ENCODE peak calls at places on chromosome 1, in nine cellular contexts. One of them, this sample, is unnamed.

GRCh38 chr1:21552715-21553114 is 43.5 kb downstream of the ALPL start:
- DNase-seq in stimulated activated naive CD4-positive, alpha-beta T cell: no peak
- DNase-seq in NCI-H526 treated with DMSO at 0.1 percent for 48 hours: no peak
- DNase-seq in stimulated activated naive CD8-positive, alpha-beta T cell treated with anti-CD3 and anti-CD28 coated beads, Interleukin-15, amount 100 ng/mL, for 72 hours: no peak
- DNase-seq in transverse colon: no peak
- DNase-seq in nucleus accumbens: no peak
- DNase-seq in head of caudate nucleus: no peak
- DNase-seq in progenitor cell of endocrine pancreas: no peak
- DNase-seq in T follicular helper cell: no peak
- DNase-seq in this sample: no peak

GRCh38 chr1:230424440-230425251 is 1.5 kb downstream of the PGBD5 start:
- DNase-seq in head of caudate nucleus: no peak
- DNase-seq in T follicular helper cell: no peak
- DNase-seq in NCI-H526 treated with DMSO at 0.1 percent for 48 hours: peak
- DNase-seq in stimulated activated naive CD4-positive, alpha-beta T cell: no peak
- DNase-seq in stimulated activated naive CD8-positive, alpha-beta T cell treated with anti-CD3 and anti-CD28 coated beads, Interleukin-15, amount 100 ng/mL, for 72 hours: no peak
- DNase-seq in progenitor cell of endocrine pancreas: no peak
- DNase-seq in nucleus accumbens: no peak
- DNase-seq in transverse colon: no peak
- DNase-seq in this sample: no peak

GRCh38 chr1:6448749-6449631 is 17.0 kb downstream of the TNFRSF25 start:
- DNase-seq in progenitor cell of endocrine pancreas: peak
- DNase-seq in stimulated activated naive CD4-positive, alpha-beta T cell: peak
- DNase-seq in T follicular helper cell: no peak
- DNase-seq in head of caudate nucleus: peak
- DNase-seq in NCI-H526 treated with DMSO at 0.1 percent for 48 hours: peak
- DNase-seq in stimulated activated naive CD8-positive, alpha-beta T cell treated with anti-CD3 and anti-CD28 coated beads, Interleukin-15, amount 100 ng/mL, for 72 hours: peak
- DNase-seq in nucleus accumbens: no peak
- DNase-seq in transverse colon: peak
- DNase-seq in this sample: no peak

GRCh38 chr1:39026947-39027507 is 877 bp downstream of the NDUFS5 start:
- DNase-seq in progenitor cell of endocrine pancreas: no peak
- DNase-seq in T follicular helper cell: no peak
- DNase-seq in nucleus accumbens: no peak
- DNase-seq in head of caudate nucleus: no peak
- DNase-seq in transverse colon: no peak
- DNase-seq in stimulated activated naive CD4-positive, alpha-beta T cell: peak
- DNase-seq in NCI-H526 treated with DMSO at 0.1 percent for 48 hours: no peak
- DNase-seq in stimulated activated naive CD8-positive, alpha-beta T cell treated with anti-CD3 and anti-CD28 coated beads, Interleukin-15, amount 100 ng/mL, for 72 hours: no peak
- DNase-seq in this sample: no peak

GRCh38 chr1:219041141-219041540 is 132.5 kb upstream of the LYPLAL1 start:
- DNase-seq in T follicular helper cell: no peak
- DNase-seq in stimulated activated naive CD8-positive, alpha-beta T cell treated with anti-CD3 and anti-CD28 coated beads, Interleukin-15, amount 100 ng/mL, for 72 hours: no peak
- DNase-seq in stimulated activated naive CD4-positive, alpha-beta T cell: no peak
- DNase-seq in NCI-H526 treated with DMSO at 0.1 percent for 48 hours: no peak
- DNase-seq in head of caudate nucleus: no peak
- DNase-seq in nucleus accumbens: no peak
- DNase-seq in progenitor cell of endocrine pancreas: no peak
- DNase-seq in transverse colon: no peak
- DNase-seq in this sample: no peak

GRCh38 chr1:204513117-204513716 is 3.0 kb upstream of the MDM4 start:
- DNase-seq in nucleus accumbens: no peak
- DNase-seq in stimulated activated naive CD4-positive, alpha-beta T cell: peak
- DNase-seq in transverse colon: no peak
- DNase-seq in head of caudate nucleus: no peak
- DNase-seq in stimulated activated naive CD8-positive, alpha-beta T cell treated with anti-CD3 and anti-CD28 coated beads, Interleukin-15, amount 100 ng/mL, for 72 hours: peak
- DNase-seq in T follicular helper cell: peak
- DNase-seq in progenitor cell of endocrine pancreas: no peak
- DNase-seq in NCI-H526 treated with DMSO at 0.1 percent for 48 hours: no peak
- DNase-seq in this sample: no peak

GRCh38 chr1:45552309-45552708 is 1.7 kb downstream of the AKR1A1 start:
- DNase-seq in progenitor cell of endocrine pancreas: no peak
- DNase-seq in NCI-H526 treated with DMSO at 0.1 percent for 48 hours: no peak
- DNase-seq in T follicular helper cell: no peak
- DNase-seq in stimulated activated naive CD4-positive, alpha-beta T cell: no peak
- DNase-seq in nucleus accumbens: no peak
- DNase-seq in head of caudate nucleus: no peak
- DNase-seq in stimulated activated naive CD8-positive, alpha-beta T cell treated with anti-CD3 and anti-CD28 coated beads, Interleukin-15, amount 100 ng/mL, for 72 hours: no peak
- DNase-seq in transverse colon: peak
- DNase-seq in this sample: no peak

GRCh38 chr1:234093741-234094140 is 189.3 kb downstream of the SLC35F3 start:
- DNase-seq in head of caudate nucleus: peak
- DNase-seq in stimulated activated naive CD8-positive, alpha-beta T cell treated with anti-CD3 and anti-CD28 coated beads, Interleukin-15, amount 100 ng/mL, for 72 hours: no peak
- DNase-seq in nucleus accumbens: no peak
- DNase-seq in stimulated activated naive CD4-positive, alpha-beta T cell: no peak
- DNase-seq in NCI-H526 treated with DMSO at 0.1 percent for 48 hours: no peak
- DNase-seq in T follicular helper cell: no peak
- DNase-seq in transverse colon: no peak
- DNase-seq in progenitor cell of endocrine pancreas: no peak
- DNase-seq in this sample: no peak